ENCODE peak calls at places on chromosome 1, in seven cellular contexts. One of them, this sample, is unnamed.

GRCh38 chr1:15206418-15207030 is 40.5 kb upstream of the FHAD1 start:
- DNase-seq in naive thymus-derived CD4-positive, alpha-beta T cell: no peak
- DNase-seq in ovary: no peak
- DNase-seq in GM23248: no peak
- DNase-seq in cardiac muscle cell: no peak
- DNase-seq in CD8-positive, alpha-beta memory T cell: no peak
- DNase-seq in astrocyte: peak; percentile 43
- DNase-seq in this sample: peak; percentile 36

GRCh38 chr1:234611799-234612351 is 1.9 kb upstream of the IRF2BP2 start:
- DNase-seq in cardiac muscle cell: no peak
- DNase-seq in naive thymus-derived CD4-positive, alpha-beta T cell: no peak
- DNase-seq in GM23248: no peak
- DNase-seq in CD8-positive, alpha-beta memory T cell: no peak
- DNase-seq in ovary: peak; percentile 35
- DNase-seq in astrocyte: no peak
- DNase-seq in this sample: peak; percentile 77

GRCh38 chr1:176118985-176119384 is 88.1 kb downstream of the COP1 start:
- DNase-seq in astrocyte: no peak
- DNase-seq in CD8-positive, alpha-beta memory T cell: no peak
- DNase-seq in GM23248: peak; percentile 6
- DNase-seq in naive thymus-derived CD4-positive, alpha-beta T cell: no peak
- DNase-seq in cardiac muscle cell: no peak
- DNase-seq in ovary: no peak
- DNase-seq in this sample: no peak

GRCh38 chr1:202047977-202048376 is 37.6 kb downstream of the ELF3 start:
- DNase-seq in ovary: no peak
- DNase-seq in GM23248: no peak
- DNase-seq in CD8-positive, alpha-beta memory T cell: no peak
- DNase-seq in astrocyte: no peak
- DNase-seq in naive thymus-derived CD4-positive, alpha-beta T cell: no peak
- DNase-seq in cardiac muscle cell: no peak
- DNase-seq in this sample: no peak

GRCh38 chr1:50268049-50268448 is 155.2 kb downstream of the DMRTA2 start:
- DNase-seq in CD8-positive, alpha-beta memory T cell: no peak
- DNase-seq in astrocyte: no peak
- DNase-seq in ovary: no peak
- DNase-seq in cardiac muscle cell: no peak
- DNase-seq in naive thymus-derived CD4-positive, alpha-beta T cell: no peak
- DNase-seq in GM23248: peak; percentile 35
- DNase-seq in this sample: no peak

GRCh38 chr1:1376551-1377226 is 1.7 kb upstream of the AURKAIP1 start:
- DNase-seq in ovary: no peak
- DNase-seq in astrocyte: no peak
- DNase-seq in CD8-positive, alpha-beta memory T cell: no peak
- DNase-seq in naive thymus-derived CD4-positive, alpha-beta T cell: no peak
- DNase-seq in cardiac muscle cell: no peak
- DNase-seq in GM23248: peak; percentile 4
- DNase-seq in this sample: no peak

GRCh38 chr1:86757272-86757984 is 53.1 kb downstream of the SH3GLB1 start:
- DNase-seq in naive thymus-derived CD4-positive, alpha-beta T cell: no peak
- DNase-seq in astrocyte: peak; percentile 77
- DNase-seq in GM23248: peak; percentile 87
- DNase-seq in CD8-positive, alpha-beta memory T cell: no peak
- DNase-seq in cardiac muscle cell: peak; percentile 94
- DNase-seq in ovary: no peak
- DNase-seq in this sample: peak; percentile 67

GRCh38 chr1:2242814-2243725 is 15.0 kb downstream of the SKI start:
- DNase-seq in naive thymus-derived CD4-positive, alpha-beta T cell: no peak
- DNase-seq in astrocyte: no peak
- DNase-seq in GM23248: peak; percentile 57
- DNase-seq in ovary: no peak
- DNase-seq in CD8-positive, alpha-beta memory T cell: no peak
- DNase-seq in cardiac muscle cell: no peak
- DNase-seq in this sample: no peak

GRCh38 chr1:193406901-193407300 is 220.5 kb upstream of the B3GALT2 start:
- DNase-seq in GM23248: peak; percentile 76
- DNase-seq in naive thymus-derived CD4-positive, alpha-beta T cell: peak; percentile 30
- DNase-seq in astrocyte: peak; percentile 69
- DNase-seq in CD8-positive, alpha-beta memory T cell: peak; percentile 38
- DNase-seq in cardiac muscle cell: peak; percentile 76
- DNase-seq in ovary: no peak
- DNase-seq in this sample: no peak

GRCh38 chr1:12052997-12053686 is 10.0 kb upstream of the TNFRSF8 start:
- DNase-seq in astrocyte: no peak
- DNase-seq in cardiac muscle cell: peak; percentile 38
- DNase-seq in CD8-positive, alpha-beta memory T cell: no peak
- DNase-seq in GM23248: no peak
- DNase-seq in naive thymus-derived CD4-positive, alpha-beta T cell: no peak
- DNase-seq in ovary: peak; percentile 73
- DNase-seq in this sample: no peak

GRCh38 chr1:45518910-45519309 is 2.8 kb downstream of the PRDX1 start:
- DNase-seq in CD8-positive, alpha-beta memory T cell: no peak
- DNase-seq in cardiac muscle cell: peak; percentile 42
- DNase-seq in GM23248: no peak
- DNase-seq in naive thymus-derived CD4-positive, alpha-beta T cell: no peak
- DNase-seq in ovary: no peak
- DNase-seq in astrocyte: no peak
- DNase-seq in this sample: no peak

GRCh38 chr1:54069792-54070548 is 16.6 kb downstream of the TCEANC2 start:
- DNase-seq in cardiac muscle cell: peak; percentile 66
- DNase-seq in naive thymus-derived CD4-positive, alpha-beta T cell: peak; percentile 38
- DNase-seq in GM23248: peak; percentile 72
- DNase-seq in CD8-positive, alpha-beta memory T cell: peak; percentile 48
- DNase-seq in astrocyte: peak; percentile 46
- DNase-seq in ovary: no peak
- DNase-seq in this sample: no peak

GRCh38 chr1:32742956-32743355 is 40.4 kb upstream of the SYNC start:
- DNase-seq in GM23248: no peak
- DNase-seq in cardiac muscle cell: no peak
- DNase-seq in naive thymus-derived CD4-positive, alpha-beta T cell: no peak
- DNase-seq in astrocyte: no peak
- DNase-seq in CD8-positive, alpha-beta memory T cell: no peak
- DNase-seq in ovary: no peak
- DNase-seq in this sample: no peak

GRCh38 chr1:11229178-11229577 is 33.2 kb downstream of the MTOR start:
- DNase-seq in cardiac muscle cell: no peak
- DNase-seq in astrocyte: no peak
- DNase-seq in GM23248: no peak
- DNase-seq in ovary: no peak
- DNase-seq in naive thymus-derived CD4-positive, alpha-beta T cell: no peak
- DNase-seq in CD8-positive, alpha-beta memory T cell: no peak
- DNase-seq in this sample: no peak

GRCh38 chr1:22749919-22750670 is 39.5 kb downstream of the EPHB2 start:
- DNase-seq in GM23248: peak; percentile 95
- DNase-seq in astrocyte: peak; percentile 94
- DNase-seq in cardiac muscle cell: peak; percentile 93
- DNase-seq in CD8-positive, alpha-beta memory T cell: no peak
- DNase-seq in naive thymus-derived CD4-positive, alpha-beta T cell: no peak
- DNase-seq in ovary: peak; percentile 33
- DNase-seq in this sample: no peak

GRCh38 chr1:216722841-216723240 is 388 bp downstream of the ESRRG start:
- DNase-seq in naive thymus-derived CD4-positive, alpha-beta T cell: no peak
- DNase-seq in ovary: no peak
- DNase-seq in astrocyte: no peak
- DNase-seq in GM23248: no peak
- DNase-seq in cardiac muscle cell: no peak
- DNase-seq in CD8-positive, alpha-beta memory T cell: no peak
- DNase-seq in this sample: no peak

GRCh38 chr1:22291926-22292788 is 149.3 kb upstream of the WNT4 start:
- DNase-seq in ovary: no peak
- DNase-seq in naive thymus-derived CD4-positive, alpha-beta T cell: no peak
- DNase-seq in cardiac muscle cell: no peak
- DNase-seq in astrocyte: no peak
- DNase-seq in GM23248: no peak
- DNase-seq in CD8-positive, alpha-beta memory T cell: no peak
- DNase-seq in this sample: no peak

GRCh38 chr1:164363980-164364379 is 195.0 kb upstream of the PBX1 start:
- DNase-seq in cardiac muscle cell: no peak
- DNase-seq in GM23248: no peak
- DNase-seq in CD8-positive, alpha-beta memory T cell: no peak
- DNase-seq in astrocyte: no peak
- DNase-seq in ovary: no peak
- DNase-seq in naive thymus-derived CD4-positive, alpha-beta T cell: no peak
- DNase-seq in this sample: no peak

GRCh38 chr1:217182992-217183391 is 447.9 kb downstream of the GPATCH2 start:
- DNase-seq in CD8-positive, alpha-beta memory T cell: no peak
- DNase-seq in ovary: no peak
- DNase-seq in cardiac muscle cell: no peak
- DNase-seq in GM23248: no peak
- DNase-seq in naive thymus-derived CD4-positive, alpha-beta T cell: no peak
- DNase-seq in astrocyte: no peak
- DNase-seq in this sample: no peak

DNA sequence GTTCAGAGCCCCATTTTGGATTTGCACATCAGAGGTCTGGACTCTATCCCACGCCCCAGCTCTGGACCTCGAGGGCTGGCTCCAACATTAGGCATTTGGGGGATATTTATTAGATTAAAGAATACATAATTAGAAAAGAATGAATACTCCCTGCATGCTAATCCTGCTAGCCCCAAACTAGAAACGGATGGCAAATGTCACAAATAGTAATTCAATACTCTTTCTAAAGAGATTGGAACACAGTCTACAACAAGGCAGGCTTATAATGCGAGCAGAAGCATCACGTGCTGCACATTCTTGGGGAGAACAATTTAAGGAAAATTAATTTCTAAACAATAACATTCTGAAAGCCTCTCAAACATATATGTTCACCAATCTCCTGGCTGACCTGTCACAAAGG is 27.6 kb upstream of the RAP1A start:
- DNase-seq in CD8-positive, alpha-beta memory T cell: no peak
- DNase-seq in ovary: no peak
- DNase-seq in naive thymus-derived CD4-positive, alpha-beta T cell: no peak
- DNase-seq in GM23248: no peak
- DNase-seq in astrocyte: no peak
- DNase-seq in cardiac muscle cell: no peak
- DNase-seq in this sample: no peak
- H3K27ac ChIP-seq in CD8-positive, alpha-beta memory T cell: peak overlapping the region; percentile 38
- H3K27ac ChIP-seq in ovary: no peak overlapping the region
- H3K27ac ChIP-seq in naive thymus-derived CD4-positive, alpha-beta T cell: peak overlapping the region; percentile 62
- H3K27ac ChIP-seq in GM23248: peak overlapping the region; percentile 68
- H3K27ac ChIP-seq in astrocyte: no peak overlapping the region
- H3K27ac ChIP-seq in cardiac muscle cell: peak overlapping the region; percentile 79
- H3K27ac ChIP-seq in this sample: peak overlapping the region; percentile 71

GRCh38 chr1:230136453-230137327 is 69.7 kb downstream of the GALNT2 start:
- DNase-seq in cardiac muscle cell: no peak
- DNase-seq in naive thymus-derived CD4-positive, alpha-beta T cell: no peak
- DNase-seq in astrocyte: no peak
- DNase-seq in ovary: peak; percentile 52
- DNase-seq in CD8-positive, alpha-beta memory T cell: no peak
- DNase-seq in GM23248: no peak
- DNase-seq in this sample: no peak

GRCh38 chr1:230135726-230136125 is 68.7 kb downstream of the GALNT2 start:
- DNase-seq in astrocyte: no peak
- DNase-seq in naive thymus-derived CD4-positive, alpha-beta T cell: no peak
- DNase-seq in CD8-positive, alpha-beta memory T cell: no peak
- DNase-seq in GM23248: no peak
- DNase-seq in ovary: no peak
- DNase-seq in cardiac muscle cell: no peak
- DNase-seq in this sample: no peak

GRCh38 chr1:230139306-230139705 is 72.3 kb downstream of the GALNT2 start:
- DNase-seq in cardiac muscle cell: no peak
- DNase-seq in astrocyte: no peak
- DNase-seq in GM23248: no peak
- DNase-seq in ovary: no peak
- DNase-seq in CD8-positive, alpha-beta memory T cell: no peak
- DNase-seq in naive thymus-derived CD4-positive, alpha-beta T cell: no peak
- DNase-seq in this sample: no peak

GRCh38 chr1:230138561-230139239 is 71.7 kb downstream of the GALNT2 start:
- DNase-seq in GM23248: no peak
- DNase-seq in ovary: no peak
- DNase-seq in cardiac muscle cell: no peak
- DNase-seq in naive thymus-derived CD4-positive, alpha-beta T cell: no peak
- DNase-seq in CD8-positive, alpha-beta memory T cell: no peak
- DNase-seq in astrocyte: no peak
- DNase-seq in this sample: no peak

DNA sequence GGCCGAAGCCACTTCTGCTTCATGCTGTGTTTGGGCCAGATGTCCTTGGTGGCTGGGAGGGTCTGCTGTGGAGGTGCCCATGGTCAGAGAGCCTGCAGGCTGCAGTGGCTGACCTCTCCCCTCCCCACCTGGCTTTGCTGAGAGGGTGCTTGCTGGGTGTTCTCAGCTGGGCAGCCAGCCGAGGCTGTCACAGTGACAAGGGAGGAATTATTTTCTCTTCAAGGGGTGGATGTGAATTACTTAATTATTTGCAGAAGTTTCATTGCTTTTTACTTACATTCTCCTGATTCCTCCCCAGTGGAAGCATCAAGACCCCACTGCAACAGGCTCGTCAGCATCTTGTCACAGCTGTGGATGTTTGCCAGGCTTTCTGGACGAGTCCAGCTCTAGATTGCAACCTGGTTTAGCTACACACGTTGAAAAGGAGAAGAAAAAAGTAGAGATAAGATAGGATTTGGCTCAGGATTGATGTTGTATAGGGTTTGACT is 70.3 kb downstream of the GALNT2 start:
- DNase-seq in ovary: peak; percentile 23
- DNase-seq in cardiac muscle cell: peak; percentile 63
- DNase-seq in astrocyte: no peak
- DNase-seq in CD8-positive, alpha-beta memory T cell: no peak
- DNase-seq in GM23248: no peak
- DNase-seq in naive thymus-derived CD4-positive, alpha-beta T cell: no peak
- DNase-seq in this sample: no peak
- H3K4me1 ChIP-seq in ovary: peaks cover 18% of the 10 kb centered on the region
- H3K4me1 ChIP-seq in cardiac muscle cell: peaks cover 60% of the 10 kb centered on the region
- H3K4me1 ChIP-seq in astrocyte: peaks cover 34% of the 10 kb centered on the region
- H3K4me1 ChIP-seq in CD8-positive, alpha-beta memory T cell: no peaks in the 10 kb centered on the region
- H3K4me1 ChIP-seq in GM23248: peaks cover 19% of the 10 kb centered on the region
- H3K4me1 ChIP-seq in naive thymus-derived CD4-positive, alpha-beta T cell: no peaks in the 10 kb centered on the region
- H3K4me1 ChIP-seq in this sample: peaks cover 7% of the 10 kb centered on the region

GRCh38 chr1:27634982-27635362 is at the start of gene FGR:
- DNase-seq in CD8-positive, alpha-beta memory T cell: no peak
- DNase-seq in naive thymus-derived CD4-positive, alpha-beta T cell: no peak
- DNase-seq in GM23248: no peak
- DNase-seq in cardiac muscle cell: no peak
- DNase-seq in ovary: no peak
- DNase-seq in astrocyte: no peak
- DNase-seq in this sample: peak; percentile 86
- H3K4me3 ChIP-seq in CD8-positive, alpha-beta memory T cell: peak within 1 kb of the TSS; percentile 56
- H3K4me3 ChIP-seq in naive thymus-derived CD4-positive, alpha-beta T cell: peak within 1 kb of the TSS; percentile 50
- H3K4me3 ChIP-seq in GM23248: peak within 1 kb of the TSS; percentile 64
- H3K4me3 ChIP-seq in cardiac muscle cell: peak within 1 kb of the TSS; percentile 27
- H3K4me3 ChIP-seq in ovary: peak within 1 kb of the TSS; percentile 25
- H3K4me3 ChIP-seq in astrocyte: peak within 1 kb of the TSS; percentile 44
- H3K4me3 ChIP-seq in this sample: peak within 1 kb of the TSS; percentile 53

GRCh38 chr1:5847013-5847654 is 145.1 kb downstream of the NPHP4 start:
- DNase-seq in GM23248: peak; percentile 56
- DNase-seq in astrocyte: peak; percentile 14
- DNase-seq in CD8-positive, alpha-beta memory T cell: no peak
- DNase-seq in cardiac muscle cell: peak; percentile 39
- DNase-seq in naive thymus-derived CD4-positive, alpha-beta T cell: no peak
- DNase-seq in ovary: no peak
- DNase-seq in this sample: no peak
- H3K27ac ChIP-seq in GM23248: no peak overlapping the region
- H3K27ac ChIP-seq in astrocyte: no peak overlapping the region
- H3K27ac ChIP-seq in CD8-positive, alpha-beta memory T cell: no peak overlapping the region
- H3K27ac ChIP-seq in cardiac muscle cell: no peak overlapping the region
- H3K27ac ChIP-seq in naive thymus-derived CD4-positive, alpha-beta T cell: no peak overlapping the region
- H3K27ac ChIP-seq in ovary: no peak overlapping the region
- H3K27ac ChIP-seq in this sample: no peak overlapping the region

GRCh38 chr1:13498553-13498952 is 15.2 kb downstream of the LRRC38 start:
- DNase-seq in ovary: no peak
- DNase-seq in astrocyte: no peak
- DNase-seq in cardiac muscle cell: no peak
- DNase-seq in naive thymus-derived CD4-positive, alpha-beta T cell: no peak
- DNase-seq in CD8-positive, alpha-beta memory T cell: no peak
- DNase-seq in GM23248: no peak
- DNase-seq in this sample: no peak
- H3K4me1 ChIP-seq in ovary: no peaks in the 10 kb centered on the region
- H3K4me1 ChIP-seq in astrocyte: no peaks in the 10 kb centered on the region
- H3K4me1 ChIP-seq in cardiac muscle cell: no peaks in the 10 kb centered on the region
- H3K4me1 ChIP-seq in naive thymus-derived CD4-positive, alpha-beta T cell: no peaks in the 10 kb centered on the region
- H3K4me1 ChIP-seq in CD8-positive, alpha-beta memory T cell: no peaks in the 10 kb centered on the region
- H3K4me1 ChIP-seq in GM23248: no peaks in the 10 kb centered on the region
- H3K4me1 ChIP-seq in this sample: no peaks in the 10 kb centered on the region

GRCh38 chr1:204599596-204599995 is 83.4 kb downstream of the MDM4 start:
- DNase-seq in GM23248: no peak
- DNase-seq in ovary: no peak
- DNase-seq in naive thymus-derived CD4-positive, alpha-beta T cell: no peak
- DNase-seq in CD8-positive, alpha-beta memory T cell: no peak
- DNase-seq in cardiac muscle cell: no peak
- DNase-seq in astrocyte: no peak
- DNase-seq in this sample: no peak
- H3K4me3 ChIP-seq in GM23248: no peak overlapping the region
- H3K4me3 ChIP-seq in ovary: no peak overlapping the region
- H3K4me3 ChIP-seq in naive thymus-derived CD4-positive, alpha-beta T cell: no peak overlapping the region
- H3K4me3 ChIP-seq in CD8-positive, alpha-beta memory T cell: no peak overlapping the region
- H3K4me3 ChIP-seq in cardiac muscle cell: no peak overlapping the region
- H3K4me3 ChIP-seq in astrocyte: no peak overlapping the region
- H3K4me3 ChIP-seq in this sample: no peak overlapping the region

This sample was measured in upper lobe of right lung.